ENCODE peak calls at places on chromosomes 1 and 21, in nine cellular contexts. E is AG08396, G is T follicular helper cell, L is endodermal cell, Z is NCI-H446 treated with DMSO at 0.1 percent for 48 hours, F is HuH-7.5, O is NCI-H2081, H is amygdala, V is RCC 7860. U is an unnamed sample.

GRCh38 chr1:41496080-41497055 is 11.9 kb upstream of the EDN2 start:
- DNase-seq in O (peak), L (peak), E (peak), H (no peak), F (peak), Z (no peak), V (peak), G (no peak), U (no peak)

GRCh38 chr1:31586376-31587327 is 10.3 kb downstream of the TINAGL1 start:
- DNase-seq in H (no peak), E (no peak), O (no peak), F (no peak), G (no peak), V (no peak), L (peak), Z (no peak), U (no peak)

GRCh38 chr1:58922302-58923089 is 138.6 kb upstream of the JUN start:
- DNase-seq in L (no peak), G (peak), O (no peak), F (no peak), H (no peak), V (no peak), E (no peak), Z (no peak), U (no peak)

GRCh38 chr1:11302366-11302765 is 29.4 kb downstream of the UBIAD1 start:
- DNase-seq in G (no peak), O (no peak), Z (no peak), V (no peak), L (no peak), F (no peak), E (no peak), H (no peak), U (no peak)

GRCh38 chr1:180167721-180168467 is 13.2 kb downstream of the QSOX1 start:
- DNase-seq in G (no peak), O (no peak), H (no peak), Z (no peak), E (no peak), L (peak), F (peak), V (peak), U (no peak)

GRCh38 chr1:232473319-232473718 is 156.6 kb downstream of the SIPA1L2 start:
- DNase-seq in O (no peak), Z (no peak), L (peak), H (no peak), F (no peak), E (peak), V (peak), G (no peak), U (no peak)

GRCh38 chr21:31349208-31349607 is 5.1 kb upstream of the TIAM1 start:
- DNase-seq in Z (no peak), H (no peak), F (no peak), G (no peak), O (no peak), L (no peak), V (no peak), E (no peak), U (no peak)

GRCh38 chr1:239947789-239948188 is 143.9 kb upstream of the FMN2 start:
- DNase-seq in G (no peak), F (no peak), E (no peak), V (no peak), O (no peak), Z (no peak), L (no peak), H (no peak), U (no peak)

GRCh38 chr21:36627242-36627641 is 71.7 kb upstream of the SIM2 start:
- DNase-seq in V (peak), L (no peak), Z (no peak), E (no peak), F (no peak), H (no peak), G (no peak), O (no peak), U (no peak)

GRCh38 chr1:108007070-108007469 is 42.1 kb upstream of the VAV3 start:
- DNase-seq in F (no peak), H (no peak), E (no peak), V (no peak), L (no peak), O (no peak), G (no peak), Z (no peak), U (no peak)

GRCh38 chr1:200960948-200961340 is 62.6 kb downstream of the KIF21B start:
- DNase-seq in E (no peak), L (no peak), G (no peak), O (no peak), H (no peak), Z (no peak), V (no peak), F (no peak), U (no peak)

U was measured in NCI-H1694.